ENCODE peak calls at places on chromosomes 16 and 17, in seven cellular contexts. X, E, A, W, P, N and V are unnamed samples.
A peak's percentile ranks its signal among the peaks of the same experiment; 100 is the strongest.

GRCh38 chr16:11208916-11209665 is 46.9 kb downstream of the SOCS1 start:
- DNase-seq in N (no peak), A (no peak), E (no peak), W (no peak), X (no peak), P (no peak), V (no peak)

GRCh38 chr16:49021136-49021535 is 260.5 kb downstream of the CBLN1 start:
- DNase-seq in P (no peak), X (no peak), N (no peak), A (no peak), W (no peak), E (no peak), V (no peak)

GRCh38 chr17:56913000-56913866 is 616 bp downstream of the TRIM25 start:
- DNase-seq in N (peak; percentile 90), W (no peak), A (peak; percentile 24), P (no peak), X (no peak), E (peak; percentile 13), V (peak; percentile 79)

GRCh38 chr16:79272141-79272577 is 328.4 kb downstream of the MAF start:
- DNase-seq in W (no peak), X (no peak), P (peak; percentile 41), N (no peak), A (no peak), E (no peak), V (no peak)

GRCh38 chr16:88413231-88413630 is 30.5 kb downstream of the ZNF469 start:
- DNase-seq in N (no peak), W (no peak), E (no peak), P (no peak), X (no peak), A (no peak), V (no peak)

GRCh38 chr16:11032922-11033291 is 88.5 kb downstream of the CLEC16A start:
- DNase-seq in W (no peak), X (peak; percentile 40), E (no peak), A (peak; percentile 32), P (no peak), N (peak; percentile 92), V (no peak)

GRCh38 chr17:1712271-1712670 is 2.1 kb upstream of the TLCD2 start:
- DNase-seq in E (no peak), A (no peak), W (no peak), P (no peak), X (no peak), N (no peak), V (no peak)

GRCh38 chr17:79214459-79214858 is 139.8 kb downstream of the ENGASE start:
- DNase-seq in A (no peak), W (no peak), P (no peak), X (no peak), E (no peak), N (no peak), V (no peak)

GRCh38 chr16:85573696-85574641 is 39.2 kb upstream of the GSE1 start:
- DNase-seq in E (no peak), A (peak; percentile 79), N (no peak), P (no peak), W (no peak), X (peak; percentile 75), V (peak; percentile 94)

GRCh38 chr16:85470873-85471272 is 142.2 kb upstream of the GSE1 start:
- DNase-seq in W (no peak), X (no peak), P (no peak), A (no peak), E (no peak), N (no peak), V (no peak)

GRCh38 chr17:67136191-67137025 is 92.1 kb downstream of the CACNG1 start:
- DNase-seq in W (no peak), P (no peak), E (no peak), A (no peak), X (no peak), N (no peak), V (no peak)

GRCh38 chr17:44309472-44309871 is 1.1 kb downstream of the RUNDC3A start:
- DNase-seq in P (no peak), E (no peak), W (no peak), A (no peak), N (no peak), X (no peak), V (no peak)

GRCh38 chr16:76059186-76059585 is 218.0 kb upstream of the CNTNAP4 start:
- DNase-seq in N (no peak), X (no peak), W (no peak), E (no peak), A (no peak), P (no peak), V (no peak)

GRCh38 chr16:3256146-3256875 is at the start of gene MEFV:
- DNase-seq in X (no peak), W (no peak), N (no peak), A (no peak), E (no peak), P (no peak), V (no peak)

GRCh38 chr17:7886227-7887037 is 2.2 kb upstream of the CHD3 start:
- DNase-seq in A (peak; percentile 51), X (no peak), P (peak; percentile 53), W (no peak), E (peak; percentile 68), N (peak; percentile 92), V (no peak)

GRCh38 chr16:84461504-84462295 is 42.8 kb downstream of the MEAK7 start:
- DNase-seq in A (no peak), N (peak; percentile 82), E (no peak), X (no peak), W (peak; percentile 87), P (no peak), V (peak; percentile 78)

GRCh38 chr16:80536246-80536645 is 4.5 kb upstream of the DYNLRB2 start:
- DNase-seq in E (no peak), P (no peak), A (no peak), W (no peak), N (no peak), X (no peak), V (no peak)

GRCh38 chr17:45200701-45201100 is 21.0 kb upstream of the FMNL1 start:
- DNase-seq in E (no peak), P (no peak), A (no peak), W (no peak), X (peak; percentile 55), N (peak; percentile 86), V (no peak)

GRCh38 chr17:2634361-2634960 is 41.0 kb downstream of the PAFAH1B1 start:
- DNase-seq in E (no peak), W (no peak), P (no peak), N (no peak), A (no peak), X (no peak), V (no peak)

GRCh38 chr16:51592013-51592501 is 441.0 kb upstream of the SALL1 start:
- DNase-seq in A (peak; percentile 8), N (no peak), W (no peak), P (no peak), E (no peak), X (no peak), V (no peak)

GRCh38 chr17:37766951-37767350 is 22.1 kb upstream of the HNF1B start:
- DNase-seq in N (no peak), W (no peak), A (no peak), P (no peak), X (no peak), E (no peak), V (no peak)

GRCh38 chr17:18069101-18069500 is 18.6 kb upstream of the DRG2 start:
- DNase-seq in X (no peak), W (no peak), A (no peak), N (no peak), E (no peak), P (no peak), V (no peak)

GRCh38 chr17:39194985-39195524 is 2.4 kb downstream of the CACNB1 start:
- DNase-seq in A (no peak), N (no peak), W (no peak), P (no peak), E (no peak), X (no peak), V (no peak)

GRCh38 chr17:57293077-57293476 is 36.8 kb downstream of the MSI2 start:
- DNase-seq in N (no peak), A (no peak), W (no peak), E (peak; percentile 81), P (no peak), X (peak; percentile 27), V (no peak)

GRCh38 chr17:11308550-11308949 is 67.5 kb downstream of the SHISA6 start:
- DNase-seq in X (no peak), E (no peak), P (no peak), A (no peak), W (no peak), N (peak; percentile 78), V (no peak)

GRCh38 chr16:28875134-28876015 is 2.9 kb upstream of the ATP2A1 start:
- DNase-seq in P (no peak), N (no peak), W (no peak), E (no peak), A (no peak), X (no peak), V (no peak)

GRCh38 chr16:19179890-19180490 is 11.9 kb downstream of the SYT17 start:
- DNase-seq in A (peak; percentile 54), X (peak; percentile 64), E (peak; percentile 69), P (no peak), N (peak; percentile 95), W (no peak), V (no peak)
- TF ChIP-seq CTCF in A (peak; percentile 56), X (peak; percentile 71), E (peak; percentile 63), P (no peak), N (no peak), W (peak; percentile 81), V (peak; percentile 66)

GRCh38 chr17:17055286-17056166 is 13.3 kb downstream of the MPRIP start:
- DNase-seq in X (no peak), W (peak; percentile 53), E (no peak), A (no peak), P (no peak), N (peak; percentile 87), V (no peak)
- TF ChIP-seq CTCF in X (peak; percentile 40), W (no peak), E (no peak), A (no peak), P (no peak), N (no peak), V (no peak)

GRCh38 chr17:61484174-61484573 is 32.0 kb downstream of the TBX4 start:
- DNase-seq in E (no peak), A (no peak), P (no peak), N (no peak), X (no peak), W (no peak), V (no peak)

GRCh38 chr17:61485067-61485775 is 33.0 kb downstream of the TBX4 start:
- DNase-seq in N (no peak), A (no peak), E (no peak), W (peak; percentile 39), X (no peak), P (no peak), V (no peak)

GRCh38 chr17:61487668-61488595 is 35.7 kb downstream of the TBX4 start:
- DNase-seq in N (peak; percentile 73), W (no peak), A (peak; percentile 41), X (no peak), E (no peak), P (no peak), V (no peak)

GRCh38 chr17:61487161-61487654 is 35.0 kb downstream of the TBX4 start:
- DNase-seq in X (no peak), A (no peak), E (no peak), P (no peak), N (peak; percentile 81), W (no peak), V (no peak)

GRCh38 chr17:61486135-61487120 is 34.2 kb downstream of the TBX4 start:
- DNase-seq in E (no peak), A (peak; percentile 82), P (no peak), X (no peak), N (peak; percentile 72), W (peak; percentile 47), V (no peak)
- TF ChIP-seq CTCF in E (no peak), A (no peak), P (no peak), X (no peak), N (no peak), W (peak; percentile 28), V (no peak)

GRCh38 chr16:17304814-17305169 is 166.0 kb downstream of the XYLT1 start:
- DNase-seq in X (no peak), N (no peak), E (no peak), W (no peak), P (no peak), A (no peak), V (no peak)
- TF ChIP-seq CTCF in X (no peak), N (no peak), E (peak; percentile 22), W (no peak), P (no peak), A (no peak), V (no peak)